ENCODE peak calls at places on chromosomes 2 and 18, in five cellular contexts. One of them, this sample, is unnamed.

GRCh38 chr18:50507120-50507590 is 52.7 kb upstream of the MAPK4 start:
- DNase-seq in activated CD4-positive, alpha-beta T cell treated with anti-CD3 and anti-CD28 coated beads, Interleukin-2, amount 50 U/mL, for 24 hours: no peak
- DNase-seq in mesendoderm: peak; percentile 77
- DNase-seq in T47D: peak; percentile 42
- DNase-seq in NCI-H1092 treated with DMSO at 0.1 percent for 48 hours: peak; percentile 62
- DNase-seq in this sample: peak; percentile 90

GRCh38 chr18:8841781-8842485 is 136.6 kb downstream of the MTCL1 start:
- DNase-seq in mesendoderm: no peak
- DNase-seq in T47D: no peak
- DNase-seq in activated CD4-positive, alpha-beta T cell treated with anti-CD3 and anti-CD28 coated beads, Interleukin-2, amount 50 U/mL, for 24 hours: no peak
- DNase-seq in NCI-H1092 treated with DMSO at 0.1 percent for 48 hours: no peak
- DNase-seq in this sample: no peak

GRCh38 chr18:59087391-59087790 is 52.3 kb upstream of the SEC11C start:
- DNase-seq in T47D: no peak
- DNase-seq in activated CD4-positive, alpha-beta T cell treated with anti-CD3 and anti-CD28 coated beads, Interleukin-2, amount 50 U/mL, for 24 hours: no peak
- DNase-seq in mesendoderm: no peak
- DNase-seq in NCI-H1092 treated with DMSO at 0.1 percent for 48 hours: no peak
- DNase-seq in this sample: no peak

GRCh38 chr18:34801769-34802168 is 91.7 kb downstream of the DTNA start:
- DNase-seq in mesendoderm: no peak
- DNase-seq in T47D: no peak
- DNase-seq in NCI-H1092 treated with DMSO at 0.1 percent for 48 hours: no peak
- DNase-seq in activated CD4-positive, alpha-beta T cell treated with anti-CD3 and anti-CD28 coated beads, Interleukin-2, amount 50 U/mL, for 24 hours: peak; percentile 4
- DNase-seq in this sample: no peak

GRCh38 chr18:75638223-75638596 is 210.7 kb upstream of the SMIM21 start:
- DNase-seq in T47D: no peak
- DNase-seq in mesendoderm: peak; percentile 29
- DNase-seq in NCI-H1092 treated with DMSO at 0.1 percent for 48 hours: no peak
- DNase-seq in activated CD4-positive, alpha-beta T cell treated with anti-CD3 and anti-CD28 coated beads, Interleukin-2, amount 50 U/mL, for 24 hours: no peak
- DNase-seq in this sample: no peak

GRCh38 chr2:201218780-201219179 is 35.8 kb downstream of the CASP10 start:
- DNase-seq in NCI-H1092 treated with DMSO at 0.1 percent for 48 hours: no peak
- DNase-seq in activated CD4-positive, alpha-beta T cell treated with anti-CD3 and anti-CD28 coated beads, Interleukin-2, amount 50 U/mL, for 24 hours: no peak
- DNase-seq in T47D: no peak
- DNase-seq in mesendoderm: no peak
- DNase-seq in this sample: no peak

GRCh38 chr18:57438669-57439616 is 3.8 kb downstream of the ONECUT2 start:
- DNase-seq in NCI-H1092 treated with DMSO at 0.1 percent for 48 hours: peak; percentile 63
- DNase-seq in activated CD4-positive, alpha-beta T cell treated with anti-CD3 and anti-CD28 coated beads, Interleukin-2, amount 50 U/mL, for 24 hours: no peak
- DNase-seq in T47D: no peak
- DNase-seq in mesendoderm: peak; percentile 41
- DNase-seq in this sample: peak; percentile 60

GRCh38 chr2:233075141-233075965 is 15.2 kb downstream of the INPP5D start:
- DNase-seq in T47D: no peak
- DNase-seq in mesendoderm: no peak
- DNase-seq in activated CD4-positive, alpha-beta T cell treated with anti-CD3 and anti-CD28 coated beads, Interleukin-2, amount 50 U/mL, for 24 hours: no peak
- DNase-seq in NCI-H1092 treated with DMSO at 0.1 percent for 48 hours: no peak
- DNase-seq in this sample: peak; percentile 62

GRCh38 chr2:97983698-97984097 is 12.1 kb downstream of the TMEM131 start:
- DNase-seq in NCI-H1092 treated with DMSO at 0.1 percent for 48 hours: no peak
- DNase-seq in activated CD4-positive, alpha-beta T cell treated with anti-CD3 and anti-CD28 coated beads, Interleukin-2, amount 50 U/mL, for 24 hours: no peak
- DNase-seq in T47D: no peak
- DNase-seq in mesendoderm: no peak
- DNase-seq in this sample: no peak

GRCh38 chr2:178478102-178478441 is 328 bp downstream of the FKBP7 start:
- DNase-seq in mesendoderm: no peak
- DNase-seq in T47D: no peak
- DNase-seq in activated CD4-positive, alpha-beta T cell treated with anti-CD3 and anti-CD28 coated beads, Interleukin-2, amount 50 U/mL, for 24 hours: no peak
- DNase-seq in NCI-H1092 treated with DMSO at 0.1 percent for 48 hours: no peak
- DNase-seq in this sample: no peak

GRCh38 chr18:50961974-50962373 is 5.9 kb upstream of the ELAC1 start:
- DNase-seq in mesendoderm: peak; percentile 28
- DNase-seq in activated CD4-positive, alpha-beta T cell treated with anti-CD3 and anti-CD28 coated beads, Interleukin-2, amount 50 U/mL, for 24 hours: no peak
- DNase-seq in NCI-H1092 treated with DMSO at 0.1 percent for 48 hours: no peak
- DNase-seq in T47D: no peak
- DNase-seq in this sample: no peak

GRCh38 chr2:30705056-30705455 is 102.2 kb downstream of the CAPN13 start:
- DNase-seq in NCI-H1092 treated with DMSO at 0.1 percent for 48 hours: no peak
- DNase-seq in mesendoderm: no peak
- DNase-seq in activated CD4-positive, alpha-beta T cell treated with anti-CD3 and anti-CD28 coated beads, Interleukin-2, amount 50 U/mL, for 24 hours: no peak
- DNase-seq in T47D: no peak
- DNase-seq in this sample: no peak

GRCh38 chr2:275457-275856 is 10.7 kb downstream of the ACP1 start:
- DNase-seq in NCI-H1092 treated with DMSO at 0.1 percent for 48 hours: no peak
- DNase-seq in mesendoderm: no peak
- DNase-seq in activated CD4-positive, alpha-beta T cell treated with anti-CD3 and anti-CD28 coated beads, Interleukin-2, amount 50 U/mL, for 24 hours: no peak
- DNase-seq in T47D: no peak
- DNase-seq in this sample: no peak

GRCh38 chr2:3104261-3104660 is 273.4 kb downstream of the EIPR1 start:
- DNase-seq in mesendoderm: no peak
- DNase-seq in NCI-H1092 treated with DMSO at 0.1 percent for 48 hours: no peak
- DNase-seq in activated CD4-positive, alpha-beta T cell treated with anti-CD3 and anti-CD28 coated beads, Interleukin-2, amount 50 U/mL, for 24 hours: no peak
- DNase-seq in T47D: no peak
- DNase-seq in this sample: no peak

GRCh38 chr2:151032741-151033152 is 228.9 kb downstream of the RBM43 start:
- DNase-seq in activated CD4-positive, alpha-beta T cell treated with anti-CD3 and anti-CD28 coated beads, Interleukin-2, amount 50 U/mL, for 24 hours: no peak
- DNase-seq in T47D: no peak
- DNase-seq in mesendoderm: no peak
- DNase-seq in NCI-H1092 treated with DMSO at 0.1 percent for 48 hours: no peak
- DNase-seq in this sample: no peak

GRCh38 chr2:110173523-110173922 is 31.3 kb downstream of the NPHP1 start:
- DNase-seq in mesendoderm: no peak
- DNase-seq in activated CD4-positive, alpha-beta T cell treated with anti-CD3 and anti-CD28 coated beads, Interleukin-2, amount 50 U/mL, for 24 hours: no peak
- DNase-seq in NCI-H1092 treated with DMSO at 0.1 percent for 48 hours: no peak
- DNase-seq in T47D: no peak
- DNase-seq in this sample: no peak

GRCh38 chr2:205731521-205731965 is 49.2 kb downstream of the NRP2 start:
- DNase-seq in NCI-H1092 treated with DMSO at 0.1 percent for 48 hours: no peak
- DNase-seq in T47D: no peak
- DNase-seq in activated CD4-positive, alpha-beta T cell treated with anti-CD3 and anti-CD28 coated beads, Interleukin-2, amount 50 U/mL, for 24 hours: no peak
- DNase-seq in mesendoderm: peak; percentile 30
- DNase-seq in this sample: no peak

GRCh38 chr18:32956591-32957310 is 183.9 kb upstream of the KLHL14 start:
- DNase-seq in mesendoderm: peak; percentile 19
- DNase-seq in NCI-H1092 treated with DMSO at 0.1 percent for 48 hours: no peak
- DNase-seq in activated CD4-positive, alpha-beta T cell treated with anti-CD3 and anti-CD28 coated beads, Interleukin-2, amount 50 U/mL, for 24 hours: no peak
- DNase-seq in T47D: no peak
- DNase-seq in this sample: no peak

GRCh38 chr2:236852977-236853374 is 232.7 kb upstream of the COPS8 start:
- DNase-seq in activated CD4-positive, alpha-beta T cell treated with anti-CD3 and anti-CD28 coated beads, Interleukin-2, amount 50 U/mL, for 24 hours: no peak
- DNase-seq in mesendoderm: no peak
- DNase-seq in NCI-H1092 treated with DMSO at 0.1 percent for 48 hours: no peak
- DNase-seq in T47D: no peak
- DNase-seq in this sample: no peak

GRCh38 chr2:1736045-1736444 is 8.3 kb downstream of the PXDN start:
- DNase-seq in mesendoderm: no peak
- DNase-seq in T47D: no peak
- DNase-seq in NCI-H1092 treated with DMSO at 0.1 percent for 48 hours: no peak
- DNase-seq in activated CD4-positive, alpha-beta T cell treated with anti-CD3 and anti-CD28 coated beads, Interleukin-2, amount 50 U/mL, for 24 hours: no peak
- DNase-seq in this sample: peak; percentile 22

GRCh38 chr18:74604774-74605173 is 7.1 kb downstream of the ZNF407 start:
- DNase-seq in activated CD4-positive, alpha-beta T cell treated with anti-CD3 and anti-CD28 coated beads, Interleukin-2, amount 50 U/mL, for 24 hours: no peak
- DNase-seq in NCI-H1092 treated with DMSO at 0.1 percent for 48 hours: no peak
- DNase-seq in T47D: no peak
- DNase-seq in mesendoderm: no peak
- DNase-seq in this sample: no peak

GRCh38 chr2:142592171-142592570 is 285.3 kb upstream of the KYNU start:
- DNase-seq in activated CD4-positive, alpha-beta T cell treated with anti-CD3 and anti-CD28 coated beads, Interleukin-2, amount 50 U/mL, for 24 hours: no peak
- DNase-seq in NCI-H1092 treated with DMSO at 0.1 percent for 48 hours: no peak
- DNase-seq in T47D: no peak
- DNase-seq in mesendoderm: no peak
- DNase-seq in this sample: no peak

GRCh38 chr18:14086459-14087231 is 45.6 kb downstream of the ZNF519 start:
- DNase-seq in NCI-H1092 treated with DMSO at 0.1 percent for 48 hours: peak; percentile 15
- DNase-seq in T47D: peak; percentile 14
- DNase-seq in activated CD4-positive, alpha-beta T cell treated with anti-CD3 and anti-CD28 coated beads, Interleukin-2, amount 50 U/mL, for 24 hours: no peak
- DNase-seq in mesendoderm: peak; percentile 74
- DNase-seq in this sample: peak; percentile 79

GRCh38 chr2:236517463-236518077 is 52.1 kb upstream of the ACKR3 start:
- DNase-seq in T47D: no peak
- DNase-seq in activated CD4-positive, alpha-beta T cell treated with anti-CD3 and anti-CD28 coated beads, Interleukin-2, amount 50 U/mL, for 24 hours: no peak
- DNase-seq in NCI-H1092 treated with DMSO at 0.1 percent for 48 hours: no peak
- DNase-seq in mesendoderm: no peak
- DNase-seq in this sample: no peak

GRCh38 chr18:62165583-62165982 is 21.3 kb downstream of the PIGN start:
- DNase-seq in T47D: no peak
- DNase-seq in mesendoderm: no peak
- DNase-seq in activated CD4-positive, alpha-beta T cell treated with anti-CD3 and anti-CD28 coated beads, Interleukin-2, amount 50 U/mL, for 24 hours: no peak
- DNase-seq in NCI-H1092 treated with DMSO at 0.1 percent for 48 hours: no peak
- DNase-seq in this sample: no peak

GRCh38 chr2:37201766-37202165 is 5.5 kb downstream of the CEBPZOS start:
- DNase-seq in activated CD4-positive, alpha-beta T cell treated with anti-CD3 and anti-CD28 coated beads, Interleukin-2, amount 50 U/mL, for 24 hours: no peak
- DNase-seq in T47D: no peak
- DNase-seq in mesendoderm: no peak
- DNase-seq in NCI-H1092 treated with DMSO at 0.1 percent for 48 hours: no peak
- DNase-seq in this sample: no peak

GRCh38 chr2:236943841-236944513 is 141.7 kb upstream of the COPS8 start:
- DNase-seq in T47D: no peak
- DNase-seq in activated CD4-positive, alpha-beta T cell treated with anti-CD3 and anti-CD28 coated beads, Interleukin-2, amount 50 U/mL, for 24 hours: no peak
- DNase-seq in mesendoderm: no peak
- DNase-seq in NCI-H1092 treated with DMSO at 0.1 percent for 48 hours: no peak
- DNase-seq in this sample: no peak

GRCh38 chr18:61975526-61976326 is 82.9 kb upstream of the RNF152 start:
- DNase-seq in T47D: no peak
- DNase-seq in mesendoderm: no peak
- DNase-seq in activated CD4-positive, alpha-beta T cell treated with anti-CD3 and anti-CD28 coated beads, Interleukin-2, amount 50 U/mL, for 24 hours: peak; percentile 62
- DNase-seq in NCI-H1092 treated with DMSO at 0.1 percent for 48 hours: no peak
- DNase-seq in this sample: no peak

GRCh38 chr2:238286095-238286494 is 2.3 kb downstream of the PER2 start:
- DNase-seq in NCI-H1092 treated with DMSO at 0.1 percent for 48 hours: no peak
- DNase-seq in mesendoderm: no peak
- DNase-seq in T47D: no peak
- DNase-seq in activated CD4-positive, alpha-beta T cell treated with anti-CD3 and anti-CD28 coated beads, Interleukin-2, amount 50 U/mL, for 24 hours: no peak
- DNase-seq in this sample: no peak

GRCh38 chr2:68467077-68467960 is at the start of the genes APLF and FBXO48:
- DNase-seq in activated CD4-positive, alpha-beta T cell treated with anti-CD3 and anti-CD28 coated beads, Interleukin-2, amount 50 U/mL, for 24 hours: peak; percentile 99
- DNase-seq in T47D: peak; percentile 80
- DNase-seq in NCI-H1092 treated with DMSO at 0.1 percent for 48 hours: peak; percentile 95
- DNase-seq in mesendoderm: peak; percentile 100
- DNase-seq in this sample: peak; percentile 99

GRCh38 chr2:238945433-238946150 is 97.7 kb downstream of the TWIST2 start:
- DNase-seq in T47D: no peak
- DNase-seq in activated CD4-positive, alpha-beta T cell treated with anti-CD3 and anti-CD28 coated beads, Interleukin-2, amount 50 U/mL, for 24 hours: no peak
- DNase-seq in NCI-H1092 treated with DMSO at 0.1 percent for 48 hours: no peak
- DNase-seq in mesendoderm: peak; percentile 80
- DNase-seq in this sample: peak; percentile 95

GRCh38 chr2:41840702-41841551 is 206.9 kb upstream of the PKDCC start:
- DNase-seq in mesendoderm: peak; percentile 99
- DNase-seq in activated CD4-positive, alpha-beta T cell treated with anti-CD3 and anti-CD28 coated beads, Interleukin-2, amount 50 U/mL, for 24 hours: peak; percentile 97
- DNase-seq in T47D: peak; percentile 61
- DNase-seq in NCI-H1092 treated with DMSO at 0.1 percent for 48 hours: peak; percentile 93
- DNase-seq in this sample: peak; percentile 99

GRCh38 chr2:30847329-30847728 is 40.1 kb upstream of the CAPN13 start:
- DNase-seq in T47D: no peak
- DNase-seq in NCI-H1092 treated with DMSO at 0.1 percent for 48 hours: no peak
- DNase-seq in activated CD4-positive, alpha-beta T cell treated with anti-CD3 and anti-CD28 coated beads, Interleukin-2, amount 50 U/mL, for 24 hours: no peak
- DNase-seq in mesendoderm: no peak
- DNase-seq in this sample: no peak

GRCh38 chr2:18585526-18585925 is 3.8 kb downstream of the NT5C1B start:
- DNase-seq in T47D: no peak
- DNase-seq in mesendoderm: no peak
- DNase-seq in activated CD4-positive, alpha-beta T cell treated with anti-CD3 and anti-CD28 coated beads, Interleukin-2, amount 50 U/mL, for 24 hours: no peak
- DNase-seq in NCI-H1092 treated with DMSO at 0.1 percent for 48 hours: no peak
- DNase-seq in this sample: no peak

GRCh38 chr2:54262015-54262765 is 6.2 kb upstream of the TSPYL6 start:
- DNase-seq in NCI-H1092 treated with DMSO at 0.1 percent for 48 hours: no peak
- DNase-seq in T47D: no peak
- DNase-seq in mesendoderm: no peak
- DNase-seq in activated CD4-positive, alpha-beta T cell treated with anti-CD3 and anti-CD28 coated beads, Interleukin-2, amount 50 U/mL, for 24 hours: no peak
- DNase-seq in this sample: no peak